ENCODE peak calls at places on chromosomes 12 and 14, in five cellular contexts. Q is ovary, Z is SW480, F is Peyer's patch, B is H1. D is an unnamed sample.

GRCh38 chr14:92690171-92691011 is 58.0 kb downstream of the LGMN start:
- DNase-seq in B (no peak), Q (no peak), F (peak), Z (peak), D (peak)

GRCh38 chr12:114841557-114842251 is 157.7 kb upstream of the TBX3 start:
- DNase-seq in F (no peak), Q (no peak), B (peak), Z (peak), D (no peak)

GRCh38 chr12:129966086-129966640 is 62.3 kb upstream of the TMEM132D start:
- DNase-seq in Q (no peak), Z (no peak), B (peak), F (no peak), D (no peak)

GRCh38 chr12:25942709-25943108 is 15.8 kb upstream of the RASSF8 start:
- DNase-seq in Z (no peak), Q (no peak), B (no peak), F (no peak), D (no peak)

GRCh38 chr12:24561882-24562760 is 386.8 kb downstream of the BCAT1 start:
- DNase-seq in Z (no peak), B (no peak), F (peak), Q (peak), D (no peak)

GRCh38 chr12:132827763-132828703 is 636 bp downstream of the GOLGA3 start:
- DNase-seq in F (peak), B (no peak), Z (peak), Q (no peak), D (no peak)

GRCh38 chr12:100348657-100349454 is 8.0 kb upstream of the SLC17A8 start:
- DNase-seq in Z (peak), Q (no peak), F (no peak), B (no peak), D (peak)

GRCh38 chr12:70418101-70418500 is 52.0 kb downstream of the KCNMB4 start:
- DNase-seq in F (no peak), Q (no peak), Z (no peak), B (no peak), D (no peak)

GRCh38 chr14:59630281-59630963 is 53.8 kb upstream of the CCDC175 start:
- DNase-seq in F (peak), Z (no peak), Q (no peak), B (no peak), D (peak)

GRCh38 chr14:85533821-85534271 is 3.9 kb downstream of the FLRT2 start:
- DNase-seq in F (no peak), Z (no peak), B (no peak), Q (peak), D (peak)

GRCh38 chr14:32121948-32122347 is 44.8 kb downstream of the ARHGAP5 start:
- DNase-seq in Q (no peak), Z (no peak), B (no peak), F (no peak), D (no peak)

GRCh38 chr14:36268957-36269734 is 51.3 kb downstream of the MBIP start:
- DNase-seq in Q (no peak), F (no peak), B (no peak), Z (no peak), D (no peak)

GRCh38 chr12:27549231-27549800 is 25.3 kb downstream of the PPFIBP1 start:
- DNase-seq in F (no peak), Z (peak), Q (no peak), B (no peak), D (no peak)

GRCh38 chr14:99643343-99643742 is 1.6 kb upstream of the HHIPL1 start:
- DNase-seq in F (no peak), B (no peak), Z (no peak), Q (no peak), D (no peak)

GRCh38 chr14:31059152-31059924 is 33.2 kb upstream of the STRN3 start:
- DNase-seq in Z (no peak), F (no peak), Q (peak), B (no peak), D (no peak)

GRCh38 chr12:60501124-60501729 is 905.4 kb downstream of the SLC16A7 start:
- DNase-seq in B (no peak), Q (no peak), F (no peak), Z (no peak), D (no peak)

GRCh38 chr14:91654836-91655235 is 77.0 kb downstream of the CATSPERB start:
- DNase-seq in Q (no peak), F (no peak), Z (no peak), B (no peak), D (no peak)

GRCh38 chr12:57887631-57888406 is 41.3 kb upstream of the CTDSP2 start:
- DNase-seq in F (no peak), Z (peak), B (no peak), Q (peak), D (no peak)

GRCh38 chr12:111428081-111428727 is 22.5 kb downstream of the SH2B3 start:
- DNase-seq in Z (no peak), Q (no peak), B (no peak), F (no peak), D (no peak)

GRCh38 chr12:2051700-2052625 is 824 bp upstream of the CACNA1C start:
- DNase-seq in B (no peak), F (no peak), Q (no peak), Z (peak), D (peak)

GRCh38 chr14:20632831-20633771 is 8.4 kb downstream of the OR6S1 start:
- DNase-seq in Z (peak), B (peak), Q (peak), F (no peak), D (peak)

GRCh38 chr12:22858849-22859569 is 234.0 kb downstream of the ETNK1 start:
- DNase-seq in B (no peak), Q (no peak), F (no peak), Z (no peak), D (no peak)

GRCh38 chr14:69175130-69175529 is 16.2 kb upstream of the EXD2 start:
- DNase-seq in Q (no peak), F (no peak), Z (no peak), B (no peak), D (no peak)

GRCh38 chr14:100825691-100826331 is at the start of gene MEG3:
- DNase-seq in B (no peak), Q (peak), F (no peak), Z (no peak), D (peak)

GRCh38 chr14:56044196-56044595 is 74.0 kb upstream of the PELI2 start:
- DNase-seq in B (no peak), Q (no peak), F (no peak), Z (no peak), D (no peak)

GRCh38 chr12:8890313-8891084 is 23.8 kb upstream of the PHC1 start:
- DNase-seq in F (no peak), B (no peak), Q (peak), Z (peak), D (no peak)

GRCh38 chr14:53295985-53296582 is 143.0 kb upstream of the DDHD1 start:
- DNase-seq in Z (peak), Q (no peak), B (no peak), F (no peak), D (peak)

GRCh38 chr14:100896369-100897060 is 7.0 kb downstream of the RTL1 start:
- DNase-seq in B (no peak), F (peak), Q (peak), Z (no peak), D (no peak)

GRCh38 chr14:60640859-60641721 is 8.2 kb downstream of the SIX1 start:
- DNase-seq in F (no peak), B (no peak), Z (no peak), Q (no peak), D (no peak)

GRCh38 chr12:120324841-120325417 is 2.6 kb downstream of the PLA2G1B start:
- DNase-seq in Z (no peak), B (no peak), Q (no peak), F (no peak), D (no peak)

GRCh38 chr12:64894827-64895475 is 70.5 kb downstream of the TBC1D30 start:
- DNase-seq in Q (no peak), Z (no peak), B (no peak), F (no peak), D (no peak)

GRCh38 chr14:19800282-19801117 is 3.1 kb upstream of the OR4N2 start:
- DNase-seq in B (no peak), Z (no peak), F (no peak), Q (no peak), D (peak)

GRCh38 chr14:50087350-50088116 is 28.8 kb downstream of the VCPKMT start:
- DNase-seq in B (no peak), Q (no peak), Z (no peak), F (no peak), D (no peak)